ENCODE peak calls at places on chromosome 11, in four cellular contexts. One of them, this sample, is unnamed.

GRCh38 chr11:106309070-106309684 is 231.7 kb downstream of the AASDHPPT start:
- DNase-seq in NCI-H187: no peak
- DNase-seq in AML-193: no peak
- DNase-seq in iris pigment epithelial cell: no peak
- DNase-seq in this sample: no peak

GRCh38 chr11:100512475-100512874 is 174.6 kb upstream of the ARHGAP42 start:
- DNase-seq in NCI-H187: no peak
- DNase-seq in AML-193: no peak
- DNase-seq in iris pigment epithelial cell: peak; percentile 10
- DNase-seq in this sample: no peak

GRCh38 chr11:64650923-64651523 is 60.0 kb downstream of the SLC22A12 start:
- DNase-seq in NCI-H187: no peak
- DNase-seq in AML-193: peak; percentile 27
- DNase-seq in iris pigment epithelial cell: peak; percentile 50
- DNase-seq in this sample: no peak

GRCh38 chr11:121240650-121241299 is 51.8 kb upstream of the SC5D start:
- DNase-seq in NCI-H187: no peak
- DNase-seq in AML-193: no peak
- DNase-seq in iris pigment epithelial cell: no peak
- DNase-seq in this sample: no peak

GRCh38 chr11:95404370-95404769 is 173.4 kb upstream of the SESN3 start:
- DNase-seq in NCI-H187: no peak
- DNase-seq in AML-193: no peak
- DNase-seq in iris pigment epithelial cell: no peak
- DNase-seq in this sample: no peak

GRCh38 chr11:112564228-112564955 is 303.7 kb upstream of the PLET1 start:
- DNase-seq in NCI-H187: no peak
- DNase-seq in AML-193: no peak
- DNase-seq in iris pigment epithelial cell: peak; percentile 94
- DNase-seq in this sample: no peak

GRCh38 chr11:19245351-19245750 is 4.6 kb upstream of the E2F8 start:
- DNase-seq in NCI-H187: no peak
- DNase-seq in AML-193: no peak
- DNase-seq in iris pigment epithelial cell: no peak
- DNase-seq in this sample: no peak

GRCh38 chr11:120527111-120527748 is 15.7 kb downstream of the GRIK4 start:
- DNase-seq in NCI-H187: no peak
- DNase-seq in AML-193: no peak
- DNase-seq in iris pigment epithelial cell: no peak
- DNase-seq in this sample: no peak

GRCh38 chr11:57251491-57252104 is 14.5 kb upstream of the APLNR start:
- DNase-seq in NCI-H187: no peak
- DNase-seq in AML-193: no peak
- DNase-seq in iris pigment epithelial cell: peak; percentile 48
- DNase-seq in this sample: no peak

GRCh38 chr11:16780698-16781550 is 42.5 kb downstream of the C11orf58 start:
- DNase-seq in NCI-H187: no peak
- DNase-seq in AML-193: no peak
- DNase-seq in iris pigment epithelial cell: no peak
- DNase-seq in this sample: no peak